ENCODE peak calls at places on chromosomes 3 and 15, in five cellular contexts. A is astrocyte; M is CD8-positive, alpha-beta T cell; D is cardiac muscle cell; K is lower lobe of right lung. R is an unnamed sample.

GRCh38 chr15:100928632-100929280 is 9.6 kb downstream of the LRRK1 start:
- DNase-seq in A (no peak), M (no peak), D (no peak), K (no peak), R (no peak)

GRCh38 chr3:111617912-111618601 is 22.9 kb upstream of the ZBED2 start:
- DNase-seq in A (no peak), M (no peak), D (no peak), K (no peak), R (no peak)

GRCh38 chr15:50377867-50378751 is 23.1 kb upstream of the GABPB1 start:
- DNase-seq in A (no peak), M (no peak), D (peak), K (no peak), R (no peak)

GRCh38 chr15:58043192-58043903 is 22.2 kb downstream of the ALDH1A2 start:
- DNase-seq in A (no peak), M (peak), D (peak), K (peak), R (peak)

GRCh38 chr15:92753591-92753990 is 98.0 kb upstream of the FAM174B start:
- DNase-seq in A (no peak), M (no peak), D (no peak), K (no peak), R (no peak)

GRCh38 chr15:99452728-99453643 is 112.8 kb upstream of the MEF2A start:
- DNase-seq in A (peak), M (no peak), D (no peak), K (peak), R (no peak)

GRCh38 chr3:127183931-127184869 is 8.7 kb upstream of the PRR23E start:
- DNase-seq in A (no peak), M (no peak), D (no peak), K (no peak), R (no peak)

GRCh38 chr3:143627336-143627735 is 220.9 kb downstream of the SLC9A9 start:
- DNase-seq in A (peak), M (no peak), D (no peak), K (no peak), R (peak)

GRCh38 chr3:170033489-170033888 is 4.3 kb upstream of the GPR160 start:
- DNase-seq in A (no peak), M (peak), D (no peak), K (no peak), R (no peak)

GRCh38 chr15:66390670-66391069 is 4.0 kb downstream of the MAP2K1 start:
- DNase-seq in A (no peak), M (no peak), D (no peak), K (no peak), R (no peak)

GRCh38 chr15:75349851-75350588 is 3.2 kb downstream of the NEIL1 start:
- DNase-seq in A (no peak), M (peak), D (no peak), K (peak), R (no peak)

GRCh38 chr15:25635190-25635589 is 196.4 kb upstream of the UBE3A start:
- DNase-seq in A (no peak), M (no peak), D (no peak), K (no peak), R (no peak)

GRCh38 chr3:68424796-68425460 is 507.4 kb downstream of the TAFA4 start:
- DNase-seq in A (no peak), M (no peak), D (no peak), K (no peak), R (no peak)

GRCh38 chr3:99699841-99700240 is 61.4 kb downstream of the COL8A1 start:
- DNase-seq in A (peak), M (no peak), D (no peak), K (no peak), R (peak)

GRCh38 chr15:92525758-92526245 is 129.8 kb downstream of the FAM174B start:
- DNase-seq in A (no peak), M (no peak), D (no peak), K (no peak), R (no peak)

GRCh38 chr3:128503164-128503651 is 10.2 kb upstream of the GATA2 start:
- DNase-seq in A (no peak), M (no peak), D (peak), K (no peak), R (no peak)

GRCh38 chr3:160675566-160676124 is 1.3 kb upstream of the ARL14 start:
- DNase-seq in A (no peak), M (no peak), D (no peak), K (no peak), R (no peak)

GRCh38 chr15:91561371-91562100 is 292.0 kb upstream of the SLCO3A1 start:
- DNase-seq in A (peak), M (no peak), D (no peak), K (no peak), R (peak)

GRCh38 chr3:50591196-50591741 is 20.3 kb downstream of the CISH start:
- DNase-seq in A (no peak), M (no peak), D (no peak), K (no peak), R (no peak)

GRCh38 chr3:175716451-175716850 is 857.3 kb downstream of the NAALADL2 start:
- DNase-seq in A (peak), M (no peak), D (no peak), K (no peak), R (peak)

GRCh38 chr3:157086053-157086761 is 73.7 kb downstream of the CCNL1 start:
- DNase-seq in A (no peak), M (no peak), D (no peak), K (no peak), R (no peak)

GRCh38 chr3:117611242-117611641 is 901.7 kb downstream of the TUSC7 start:
- DNase-seq in A (no peak), M (no peak), D (no peak), K (no peak), R (no peak)

GRCh38 chr3:126344380-126345041 is 12.7 kb downstream of the KLF15 start:
- DNase-seq in A (no peak), M (no peak), D (no peak), K (peak), R (no peak)

GRCh38 chr15:36401586-36401966 is 177.8 kb upstream of the CDIN1 start:
- DNase-seq in A (no peak), M (no peak), D (no peak), K (no peak), R (no peak)

GRCh38 chr15:33638439-33638838 is 327.7 kb downstream of the RYR3 start:
- DNase-seq in A (no peak), M (no peak), D (no peak), K (no peak), R (no peak)

GRCh38 chr3:3165650-3166049 is 13.8 kb downstream of the CRBN start:
- DNase-seq in A (no peak), M (no peak), D (no peak), K (no peak), R (no peak)

GRCh38 chr3:3172627-3173026 is 6.9 kb downstream of the CRBN start:
- DNase-seq in A (no peak), M (no peak), D (no peak), K (no peak), R (no peak)

GRCh38 chr3:3165241-3165640 is 14.2 kb downstream of the CRBN start:
- DNase-seq in A (no peak), M (no peak), D (no peak), K (no peak), R (no peak)

DNA sequence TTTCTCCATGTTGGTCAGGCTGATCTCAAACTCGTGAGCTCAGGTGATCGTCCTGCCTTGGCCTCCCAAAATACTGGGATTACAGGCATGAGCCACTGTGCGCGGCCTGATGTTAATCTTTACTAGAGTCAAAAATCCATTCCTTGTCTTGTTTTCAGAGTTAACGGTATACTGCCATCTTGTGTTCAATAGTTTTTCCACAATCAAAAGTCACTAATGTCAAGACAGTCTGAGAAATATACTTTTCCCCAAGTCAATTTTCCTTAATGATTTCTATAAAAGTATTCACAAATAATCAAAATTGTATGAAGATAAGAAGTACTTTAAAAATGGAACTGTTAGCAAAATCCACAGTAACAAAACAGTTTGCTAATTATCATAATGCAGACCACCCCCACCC is 8.5 kb downstream of the CRBN start:
- DNase-seq in A (no peak), M (no peak), D (peak), K (no peak), R (no peak)
- TF ChIP-seq CTCF in A (peak), M (peak), D (peak), K (peak), R (peak)

DNA sequence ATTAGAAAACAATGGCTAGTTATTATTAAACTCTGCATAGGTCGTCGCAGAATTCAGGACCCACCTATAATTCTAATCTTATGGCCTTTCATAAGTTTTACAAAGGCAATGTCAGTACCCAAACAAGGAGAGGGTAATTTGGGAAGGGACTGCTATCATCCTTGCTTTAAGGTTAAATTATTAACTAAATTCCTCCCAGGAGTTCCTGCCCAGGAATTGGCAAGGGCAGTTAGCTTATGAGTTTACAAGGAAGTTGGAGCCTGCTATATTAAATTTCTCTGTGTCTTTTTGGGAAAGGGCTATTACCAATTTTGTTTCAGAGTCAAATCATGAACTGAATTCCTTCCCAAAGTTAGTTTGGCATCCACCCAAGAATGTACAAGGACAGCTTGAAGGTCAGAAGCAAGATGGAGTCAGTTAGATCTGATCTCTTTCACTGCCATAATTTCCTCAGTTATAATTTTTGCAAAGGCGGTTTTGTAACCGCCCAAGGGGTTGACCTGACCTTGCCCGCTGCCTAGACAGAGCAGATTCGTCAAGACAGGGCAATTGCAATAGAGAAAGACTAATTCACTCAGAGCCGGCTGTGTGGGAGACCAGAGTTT is 45.3 kb upstream of the LHFPL4 start:
- DNase-seq in A (no peak), M (no peak), D (no peak), K (no peak), R (no peak)
- H3K27ac ChIP-seq in A (no peak), M (no peak), D (no peak), K (no peak), R (no peak)

GRCh38 chr3:38648659-38649499 is 608 bp downstream of the SCN5A start:
- DNase-seq in A (no peak), M (no peak), D (no peak), K (no peak), R (no peak)
- H3K4me3 ChIP-seq in A (peak), M (peak), D (peak), K (peak), R (peak)

GRCh38 chr3:114299421-114299820 is 5.6 kb downstream of the TIGIT start:
- DNase-seq in A (no peak), M (no peak), D (peak), K (no peak), R (peak)
- TF ChIP-seq CTCF in A (peak), M (peak), D (peak), K (peak), R (peak)

DNA sequence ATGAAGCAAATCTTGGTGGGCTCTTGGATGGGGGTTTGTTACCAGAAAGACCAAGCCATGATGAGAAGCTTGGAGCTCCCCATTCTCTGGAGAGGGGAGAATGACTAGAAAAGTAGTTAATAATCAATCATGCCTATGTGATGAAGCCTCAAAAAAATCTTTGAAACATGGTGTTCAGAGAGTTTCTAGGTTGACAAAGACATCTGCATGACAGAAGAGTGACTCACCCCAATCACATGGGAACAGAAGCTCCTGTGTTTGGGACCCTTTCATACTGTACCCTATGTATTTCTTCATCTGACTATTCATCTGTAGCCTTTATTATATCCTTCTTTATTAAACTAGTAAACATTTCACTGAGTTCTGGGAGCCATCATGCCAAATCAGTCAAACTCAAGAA is 87.4 kb downstream of the BCHE start:
- DNase-seq in A (no peak), M (no peak), D (no peak), K (no peak), R (no peak)
- H3K27ac ChIP-seq in A (no peak), M (no peak), D (no peak), K (no peak), R (no peak)

GRCh38 chr3:37245003-37245402 is 70.6 kb upstream of the LRRFIP2 start:
- DNase-seq in A (no peak), M (no peak), D (no peak), K (no peak), R (no peak)
- H3K4me3 ChIP-seq in A (peak), M (no peak), D (peak), K (peak), R (peak)

DNA sequence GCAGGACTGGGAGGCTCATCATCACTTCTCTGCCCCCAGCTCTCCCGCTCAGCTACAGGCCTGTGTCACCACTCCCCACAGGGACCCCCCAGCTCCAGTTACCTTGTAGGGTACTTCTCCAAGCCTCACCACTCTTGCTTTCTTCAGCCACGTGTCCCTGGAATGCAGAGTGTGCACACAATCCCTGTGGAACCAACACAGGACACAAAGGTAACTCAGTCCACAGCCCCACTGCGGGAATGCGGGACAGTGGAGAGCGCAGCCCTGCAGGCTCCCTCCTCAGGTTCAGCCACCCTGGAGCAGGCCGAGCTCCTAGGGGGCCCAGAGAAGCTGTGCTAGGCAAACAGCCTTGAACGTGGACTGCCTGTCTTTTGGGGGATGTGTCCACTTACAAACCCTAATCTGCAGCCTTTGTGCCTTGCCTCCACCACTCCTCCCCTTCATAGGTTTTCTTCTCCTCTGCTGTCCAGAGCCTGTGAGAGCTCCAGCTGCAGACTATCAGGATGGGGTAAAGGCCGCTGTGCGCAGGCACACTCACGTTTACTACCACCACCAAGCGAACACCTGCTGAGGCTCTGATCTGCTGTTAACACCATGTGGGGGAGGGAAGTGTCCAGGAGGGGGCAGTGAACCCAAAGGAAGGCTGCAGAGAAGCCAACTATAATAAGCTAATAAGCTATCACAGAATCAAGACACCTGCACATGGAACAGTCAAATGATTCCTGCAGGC is 26.0 kb downstream of the XPC start:
- DNase-seq in A (no peak), M (no peak), D (no peak), K (no peak), R (no peak)
- TF ChIP-seq CTCF in A (peak), M (no peak), D (peak), K (no peak), R (peak)

GRCh38 chr3:140522653-140523380 is 155.0 kb upstream of the TRIM42 start:
- DNase-seq in A (no peak), M (no peak), D (no peak), K (no peak), R (no peak)
- H3K27ac ChIP-seq in A (no peak), M (no peak), D (no peak), K (no peak), R (no peak)